ENCODE peak calls at places on chromosomes 4 and X, in four cellular contexts. Q is heart left ventricle, R is body of pancreas, B is H1. H is an unnamed sample.

GRCh38 chr4:87092389-87093141 is 127.9 kb downstream of the KLHL8 start:
- DNase-seq in Q (peak), B (no peak), R (peak), H (peak)

GRCh38 chrX:41559235-41559634 is 112.1 kb downstream of the NYX start:
- DNase-seq in B (no peak), Q (no peak), R (no peak), H (no peak)

GRCh38 chr4:4260185-4260751 is 12.2 kb upstream of the TMEM128 start:
- DNase-seq in R (no peak), B (no peak), Q (no peak), H (peak)

GRCh38 chr4:113673450-113673849 is 88.1 kb downstream of the CAMK2D start:
- DNase-seq in R (no peak), Q (no peak), B (no peak), H (no peak)

GRCh38 chr4:183249854-183250253 is 70.2 kb downstream of the CLDN22 start:
- DNase-seq in R (peak), B (no peak), Q (no peak), H (peak)

GRCh38 chrX:13357925-13358324 is 38.1 kb upstream of the ATXN3L start:
- DNase-seq in Q (no peak), B (no peak), R (no peak), H (no peak)

GRCh38 chrX:154749856-154750255 is 1.0 kb downstream of the GAB3 start:
- DNase-seq in R (no peak), B (no peak), Q (no peak), H (peak)

GRCh38 chr4:73452953-73453700 is 17.1 kb downstream of the AFP start:
- DNase-seq in B (no peak), R (no peak), Q (no peak), H (no peak)

GRCh38 chr4:82372874-82373815 is 646 bp downstream of the HNRNPD start:
- DNase-seq in Q (peak), R (peak), B (peak), H (peak)
- TF ChIP-seq POLR2A in Q (no peak), R (no peak), B (peak), H (peak)

GRCh38 chrX:11111038-11111851 is at the start of gene HCCS:
- DNase-seq in Q (peak), B (peak), R (peak), H (peak)
- TF ChIP-seq POLR2A in Q (peak), B (peak), R (peak), H (peak)

GRCh38 chrX:71301195-71301924 is at the start of gene ITGB1BP2:
- DNase-seq in Q (peak), R (no peak), B (no peak), H (no peak)
- TF ChIP-seq POLR2A in Q (peak), R (no peak), B (peak), H (peak)

DNA sequence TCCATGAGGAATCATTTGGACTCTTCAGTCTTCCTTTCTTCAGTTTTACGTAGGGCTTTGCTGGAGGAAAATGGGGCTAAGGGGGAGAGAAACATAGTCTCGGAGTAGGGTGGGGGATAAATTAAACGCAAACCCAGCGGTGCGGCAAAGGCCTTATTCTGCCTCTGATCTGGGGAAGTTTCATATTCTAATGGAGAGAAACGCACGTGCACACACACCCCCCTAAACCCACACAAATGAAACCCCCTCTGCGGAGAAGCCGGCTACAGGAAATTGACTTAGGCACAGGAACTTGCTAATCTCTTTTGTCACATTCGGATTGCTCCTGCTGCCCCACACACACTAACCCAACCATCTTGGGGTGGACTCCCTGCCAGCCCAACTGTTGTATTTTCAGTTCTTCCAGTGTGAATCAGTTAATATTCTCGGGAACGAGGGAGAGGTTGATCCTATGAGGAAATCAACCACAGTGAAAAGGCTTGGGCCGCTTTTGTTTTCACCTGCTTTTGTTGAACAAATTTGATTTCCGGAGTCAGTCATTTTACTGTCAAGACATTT is at the start of gene RHOH:
- DNase-seq in R (no peak), B (peak), Q (no peak), H (peak)
- TF ChIP-seq POLR2A in R (no peak), B (peak), Q (no peak), H (peak)